ENCODE peak calls at places on chromosomes 16 and 17, in five cellular contexts. K, O, X, E and Y are unnamed samples.

GRCh38 chr17:6642592-6642991 is 1.7 kb downstream of the TXNDC17 start:
- DNase-seq in K (no peak), X (no peak), E (no peak), O (no peak), Y (no peak)

GRCh38 chr16:85395207-85395912 is 217.8 kb upstream of the GSE1 start:
- DNase-seq in O (peak; percentile 48), E (peak; percentile 71), K (peak; percentile 53), X (peak; percentile 79), Y (no peak)

GRCh38 chr16:67560827-67561342 is 1.4 kb upstream of the CTCF start:
- DNase-seq in X (peak; percentile 16), E (no peak), O (no peak), K (no peak), Y (no peak)

GRCh38 chr17:27430882-27431491 is 25.3 kb upstream of the KSR1 start:
- DNase-seq in E (no peak), K (no peak), O (no peak), X (peak; percentile 33), Y (no peak)

GRCh38 chr16:85174871-85175723 is 62.8 kb upstream of the CIBAR2 start:
- DNase-seq in E (no peak), K (no peak), X (no peak), O (no peak), Y (no peak)

GRCh38 chr17:36131436-36131835 is 27.8 kb downstream of the CCL4 start:
- DNase-seq in O (no peak), K (no peak), E (no peak), X (no peak), Y (no peak)

GRCh38 chr16:55622302-55622701 is 33.5 kb upstream of the SLC6A2 start:
- DNase-seq in O (no peak), X (no peak), E (no peak), K (no peak), Y (no peak)

GRCh38 chr17:76644995-76645394 is 1.4 kb upstream of the ST6GALNAC1 start:
- DNase-seq in K (no peak), X (no peak), O (no peak), E (no peak), Y (no peak)

GRCh38 chr16:59259074-59259963 is 525.2 kb upstream of the GOT2 start:
- DNase-seq in K (no peak), X (no peak), O (no peak), E (no peak), Y (no peak)

GRCh38 chr17:27760069-27760885 is 40.1 kb downstream of the NOS2 start:
- DNase-seq in X (peak; percentile 63), K (peak; percentile 49), O (peak; percentile 68), E (peak; percentile 26), Y (no peak)

GRCh38 chr16:67883872-67884261 is 818 bp upstream of the NRN1L start:
- DNase-seq in O (peak; percentile 70), K (peak; percentile 43), E (peak; percentile 49), X (peak; percentile 77), Y (no peak)

GRCh38 chr17:37576281-37576680 is 32.9 kb downstream of the SYNRG start:
- DNase-seq in K (no peak), O (no peak), X (no peak), E (no peak), Y (no peak)

GRCh38 chr17:73347355-73347754 is 35.6 kb upstream of the CDC42EP4 start:
- DNase-seq in K (no peak), O (no peak), E (no peak), X (no peak), Y (no peak)

GRCh38 chr16:30604316-30604947 is 5.8 kb downstream of the ZNF689 start:
- DNase-seq in O (no peak), K (no peak), X (no peak), E (no peak), Y (no peak)
- TF ChIP-seq POLR2A in O (no peak), K (no peak), X (no peak), E (no peak), Y (no peak)

GRCh38 chr17:57559634-57560387 is 185.3 kb downstream of the CCDC182 start:
- DNase-seq in E (no peak), X (no peak), K (no peak), O (no peak), Y (no peak)
- H3K27ac ChIP-seq in E (no peak overlapping the region), X (no peak overlapping the region), K (no peak overlapping the region), O (no peak overlapping the region), Y (no peak overlapping the region)

DNA sequence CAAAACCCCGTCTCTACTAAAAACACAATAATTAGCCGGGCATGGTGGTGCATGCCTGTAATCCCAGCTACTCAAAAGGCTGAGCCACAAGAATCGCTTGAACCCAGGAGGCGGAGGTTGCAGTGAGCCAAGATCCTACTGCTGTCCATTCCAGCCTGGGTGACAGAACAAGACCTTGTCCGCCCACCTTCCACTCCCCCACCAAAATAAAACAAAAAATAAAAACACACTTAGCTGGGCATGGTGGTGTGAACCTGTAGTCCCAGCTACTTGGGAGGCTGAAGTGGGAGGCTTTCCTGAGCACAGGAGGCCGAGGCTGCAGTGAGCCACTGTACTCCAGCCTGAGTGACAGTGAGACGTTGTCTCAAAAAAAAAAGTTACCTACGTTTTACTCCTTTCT is 3.2 kb downstream of the PPM1E start:
- DNase-seq in E (no peak), O (no peak), X (no peak), K (no peak), Y (no peak)
- H3K27me3 ChIP-seq in E (peaks cover 11% of the 10 kb centered on the region), O (peaks cover 7% of the 10 kb centered on the region), X (no peaks in the 10 kb centered on the region), K (no peaks in the 10 kb centered on the region), Y (peaks cover 77% of the 10 kb centered on the region)

DNA sequence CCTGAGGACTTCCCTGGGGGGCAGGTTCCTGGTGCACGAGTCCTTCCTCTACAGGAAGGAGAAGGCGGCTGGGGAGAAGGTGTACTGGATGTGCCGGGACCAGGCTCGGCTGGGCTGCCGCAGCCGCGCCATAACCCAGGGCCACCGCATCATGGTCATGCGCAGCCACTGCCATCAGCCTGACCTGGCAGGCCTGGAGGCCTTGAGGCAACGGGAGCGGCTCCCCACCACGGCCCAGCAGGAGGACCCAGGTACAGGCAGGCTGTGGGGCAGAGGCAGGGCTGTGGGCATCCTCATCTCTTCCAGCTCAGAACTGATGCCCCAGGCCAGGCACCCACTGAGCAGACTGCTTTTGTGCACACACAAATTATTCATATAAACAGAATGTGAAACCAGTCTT is 25.9 kb upstream of the KREMEN2 start:
- DNase-seq in E (no peak), K (no peak), O (no peak), X (no peak), Y (no peak)
- TF ChIP-seq POLR2A in E (no peak), K (no peak), O (no peak), X (no peak), Y (no peak)

DNA sequence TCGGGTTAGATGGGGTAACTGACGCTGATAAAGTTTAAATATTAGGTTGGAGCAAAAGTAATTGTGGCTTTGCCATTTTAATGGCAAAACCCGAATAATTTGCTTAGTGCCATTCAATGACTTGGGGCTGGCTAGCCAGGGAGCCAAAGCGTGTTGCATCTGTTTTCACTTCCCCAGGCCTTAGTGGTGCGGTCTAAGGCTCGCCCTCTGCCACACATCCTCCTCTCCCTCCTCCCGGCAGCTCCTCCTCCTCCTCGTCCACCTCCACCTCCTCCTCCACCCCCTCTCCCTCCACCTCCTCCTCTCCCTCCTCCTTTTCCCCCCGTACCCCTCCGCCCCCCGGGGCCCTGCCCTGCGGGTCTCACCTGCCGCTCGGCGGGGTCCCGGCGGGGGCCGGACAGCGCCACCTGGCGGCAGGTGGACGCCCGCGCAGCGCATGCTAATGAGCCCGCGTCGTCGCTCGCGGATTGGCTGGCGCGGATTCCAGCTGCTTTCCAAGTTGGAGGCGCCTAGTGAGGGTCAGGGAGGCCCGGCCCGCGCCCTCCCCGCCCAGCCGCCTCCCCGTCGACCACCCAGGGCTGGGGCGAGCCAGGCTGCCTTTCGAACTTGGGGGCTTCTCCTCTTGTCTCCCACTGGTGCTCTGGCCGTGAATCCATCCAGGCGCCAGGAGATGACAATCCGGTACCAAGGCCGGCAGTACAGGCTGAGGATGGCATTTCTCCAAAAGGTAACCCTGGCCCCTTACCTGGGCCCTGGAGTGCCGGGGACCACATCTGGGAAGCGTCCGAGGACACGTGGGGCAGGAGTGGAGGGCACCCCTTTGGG is 36.6 kb upstream of the RGS9 start:
- DNase-seq in O (peak; percentile 93), K (peak; percentile 73), E (peak; percentile 75), X (peak; percentile 86), Y (peak; percentile 21)
- H3K27ac ChIP-seq in O (peak overlapping the region; percentile 57), K (peak overlapping the region; percentile 72), E (peak overlapping the region; percentile 89), X (no peak overlapping the region), Y (peak overlapping the region; percentile 78)